ENCODE peak calls at places on chromosome 12, in eight cellular contexts. One of them, this sample, is unnamed.

GRCh38 chr12:109637341-109637740 is 63.7 kb downstream of the MVK start:
- DNase-seq in endothelial cell of umbilical vein: no peak
- DNase-seq in AG04450: no peak
- DNase-seq in brain microvascular endothelial cell: no peak
- DNase-seq in astrocyte: no peak
- DNase-seq in caudate nucleus: no peak
- DNase-seq in tibial artery: no peak
- DNase-seq in mammary epithelial cell: no peak
- DNase-seq in this sample: no peak

GRCh38 chr12:75694891-75695290 is 183.5 kb upstream of the KRR1 start:
- DNase-seq in endothelial cell of umbilical vein: no peak
- DNase-seq in AG04450: no peak
- DNase-seq in brain microvascular endothelial cell: peak
- DNase-seq in astrocyte: no peak
- DNase-seq in caudate nucleus: no peak
- DNase-seq in tibial artery: no peak
- DNase-seq in mammary epithelial cell: no peak
- DNase-seq in this sample: peak

GRCh38 chr12:13948631-13949030 is 32.8 kb downstream of the GRIN2B start:
- DNase-seq in endothelial cell of umbilical vein: no peak
- DNase-seq in AG04450: no peak
- DNase-seq in brain microvascular endothelial cell: no peak
- DNase-seq in astrocyte: no peak
- DNase-seq in caudate nucleus: no peak
- DNase-seq in tibial artery: no peak
- DNase-seq in mammary epithelial cell: no peak
- DNase-seq in this sample: no peak

GRCh38 chr12:71865166-71865713 is 25.7 kb downstream of the TBC1D15 start:
- DNase-seq in endothelial cell of umbilical vein: peak
- DNase-seq in AG04450: peak
- DNase-seq in brain microvascular endothelial cell: peak
- DNase-seq in astrocyte: peak
- DNase-seq in caudate nucleus: no peak
- DNase-seq in tibial artery: no peak
- DNase-seq in mammary epithelial cell: peak
- DNase-seq in this sample: peak

GRCh38 chr12:10716704-10717315 is 6.3 kb downstream of the YBX3 start:
- DNase-seq in endothelial cell of umbilical vein: peak
- DNase-seq in AG04450: peak
- DNase-seq in brain microvascular endothelial cell: peak
- DNase-seq in astrocyte: peak
- DNase-seq in caudate nucleus: no peak
- DNase-seq in tibial artery: peak
- DNase-seq in mammary epithelial cell: peak
- DNase-seq in this sample: peak

GRCh38 chr12:56121204-56121870 is 3.3 kb downstream of the ZC3H10 start:
- DNase-seq in endothelial cell of umbilical vein: no peak
- DNase-seq in AG04450: no peak
- DNase-seq in brain microvascular endothelial cell: no peak
- DNase-seq in astrocyte: no peak
- DNase-seq in caudate nucleus: no peak
- DNase-seq in tibial artery: no peak
- DNase-seq in mammary epithelial cell: no peak
- DNase-seq in this sample: no peak

GRCh38 chr12:126084480-126084879 is 1019.2 kb downstream of the AACS start:
- DNase-seq in endothelial cell of umbilical vein: no peak
- DNase-seq in AG04450: no peak
- DNase-seq in brain microvascular endothelial cell: no peak
- DNase-seq in astrocyte: peak
- DNase-seq in caudate nucleus: no peak
- DNase-seq in tibial artery: no peak
- DNase-seq in mammary epithelial cell: no peak
- DNase-seq in this sample: no peak

GRCh38 chr12:28130625-28131598 is 59.3 kb upstream of the CCDC91 start:
- DNase-seq in endothelial cell of umbilical vein: peak
- DNase-seq in AG04450: peak
- DNase-seq in brain microvascular endothelial cell: peak
- DNase-seq in astrocyte: peak
- DNase-seq in caudate nucleus: no peak
- DNase-seq in tibial artery: peak
- DNase-seq in mammary epithelial cell: peak
- DNase-seq in this sample: peak

GRCh38 chr12:120362516-120363273 is 6.3 kb downstream of the MSI1 start:
- DNase-seq in endothelial cell of umbilical vein: no peak
- DNase-seq in AG04450: no peak
- DNase-seq in brain microvascular endothelial cell: no peak
- DNase-seq in astrocyte: no peak
- DNase-seq in caudate nucleus: no peak
- DNase-seq in tibial artery: no peak
- DNase-seq in mammary epithelial cell: no peak
- DNase-seq in this sample: no peak

GRCh38 chr12:54039417-54040147 is 6.7 kb downstream of the HOXC5 start:
- DNase-seq in endothelial cell of umbilical vein: no peak
- DNase-seq in AG04450: no peak
- DNase-seq in brain microvascular endothelial cell: no peak
- DNase-seq in astrocyte: no peak
- DNase-seq in caudate nucleus: no peak
- DNase-seq in tibial artery: peak
- DNase-seq in mammary epithelial cell: no peak
- DNase-seq in this sample: no peak

GRCh38 chr12:79454338-79454777 is 236.4 kb downstream of the PAWR start:
- DNase-seq in endothelial cell of umbilical vein: peak
- DNase-seq in AG04450: peak
- DNase-seq in brain microvascular endothelial cell: peak
- DNase-seq in astrocyte: peak
- DNase-seq in caudate nucleus: no peak
- DNase-seq in tibial artery: no peak
- DNase-seq in mammary epithelial cell: peak
- DNase-seq in this sample: peak

GRCh38 chr12:94150483-94151225 is 2.3 kb downstream of the PLXNC1 start:
- DNase-seq in endothelial cell of umbilical vein: no peak
- DNase-seq in AG04450: no peak
- DNase-seq in brain microvascular endothelial cell: no peak
- DNase-seq in astrocyte: no peak
- DNase-seq in caudate nucleus: no peak
- DNase-seq in tibial artery: no peak
- DNase-seq in mammary epithelial cell: no peak
- DNase-seq in this sample: no peak

GRCh38 chr12:2034633-2035420 is 18.0 kb upstream of the CACNA1C start:
- DNase-seq in endothelial cell of umbilical vein: peak
- DNase-seq in AG04450: no peak
- DNase-seq in brain microvascular endothelial cell: peak
- DNase-seq in astrocyte: no peak
- DNase-seq in caudate nucleus: no peak
- DNase-seq in tibial artery: peak
- DNase-seq in mammary epithelial cell: peak
- DNase-seq in this sample: peak

GRCh38 chr12:67067453-67068203 is 201.5 kb upstream of the CAND1 start:
- DNase-seq in endothelial cell of umbilical vein: no peak
- DNase-seq in AG04450: no peak
- DNase-seq in brain microvascular endothelial cell: no peak
- DNase-seq in astrocyte: no peak
- DNase-seq in caudate nucleus: no peak
- DNase-seq in tibial artery: no peak
- DNase-seq in mammary epithelial cell: peak
- DNase-seq in this sample: no peak

GRCh38 chr12:124171231-124171985 is 123.5 kb upstream of the RFLNA start:
- DNase-seq in endothelial cell of umbilical vein: no peak
- DNase-seq in AG04450: no peak
- DNase-seq in brain microvascular endothelial cell: no peak
- DNase-seq in astrocyte: no peak
- DNase-seq in caudate nucleus: no peak
- DNase-seq in tibial artery: no peak
- DNase-seq in mammary epithelial cell: no peak
- DNase-seq in this sample: no peak

GRCh38 chr12:118061876-118062791 is 1.2 kb upstream of the WSB2 start:
- DNase-seq in endothelial cell of umbilical vein: peak
- DNase-seq in AG04450: no peak
- DNase-seq in brain microvascular endothelial cell: no peak
- DNase-seq in astrocyte: peak
- DNase-seq in caudate nucleus: no peak
- DNase-seq in tibial artery: peak
- DNase-seq in mammary epithelial cell: peak
- DNase-seq in this sample: peak

GRCh38 chr12:76554411-76555225 is 5.0 kb downstream of the OSBPL8 start:
- DNase-seq in endothelial cell of umbilical vein: no peak
- DNase-seq in AG04450: no peak
- DNase-seq in brain microvascular endothelial cell: no peak
- DNase-seq in astrocyte: no peak
- DNase-seq in caudate nucleus: no peak
- DNase-seq in tibial artery: no peak
- DNase-seq in mammary epithelial cell: no peak
- DNase-seq in this sample: no peak

GRCh38 chr12:96177013-96177412 is 17.2 kb upstream of the ELK3 start:
- DNase-seq in endothelial cell of umbilical vein: peak
- DNase-seq in AG04450: no peak
- DNase-seq in brain microvascular endothelial cell: peak
- DNase-seq in astrocyte: peak
- DNase-seq in caudate nucleus: no peak
- DNase-seq in tibial artery: no peak
- DNase-seq in mammary epithelial cell: peak
- DNase-seq in this sample: peak

DNA sequence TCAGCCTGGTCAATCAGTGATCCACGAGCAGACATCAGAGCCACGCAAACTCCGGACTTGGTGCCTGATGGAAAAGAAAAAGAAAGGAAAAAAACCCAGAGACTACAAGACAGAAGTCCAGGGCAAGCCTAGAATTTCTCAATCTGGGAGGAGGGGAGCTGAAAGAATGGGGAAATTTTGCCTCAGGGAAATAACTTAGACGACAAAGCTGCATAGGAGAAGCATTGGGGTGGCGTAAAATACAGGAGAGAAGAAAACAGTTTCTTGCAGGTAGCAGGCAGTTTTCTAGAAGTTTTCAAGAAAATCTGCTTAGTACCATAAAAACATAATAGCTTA is 2.6 kb upstream of the SLC11A2 start:
- DNase-seq in endothelial cell of umbilical vein: no peak
- DNase-seq in AG04450: no peak
- DNase-seq in brain microvascular endothelial cell: no peak
- DNase-seq in astrocyte: no peak
- DNase-seq in caudate nucleus: no peak
- DNase-seq in tibial artery: no peak
- DNase-seq in mammary epithelial cell: peak
- DNase-seq in this sample: no peak
- H3K27ac ChIP-seq in endothelial cell of umbilical vein: no peak
- H3K27ac ChIP-seq in AG04450: no peak
- H3K27ac ChIP-seq in brain microvascular endothelial cell: no peak
- H3K27ac ChIP-seq in astrocyte: no peak
- H3K27ac ChIP-seq in caudate nucleus: no peak
- H3K27ac ChIP-seq in tibial artery: no peak
- H3K27ac ChIP-seq in mammary epithelial cell: peak
- H3K27ac ChIP-seq in this sample: peak

DNA sequence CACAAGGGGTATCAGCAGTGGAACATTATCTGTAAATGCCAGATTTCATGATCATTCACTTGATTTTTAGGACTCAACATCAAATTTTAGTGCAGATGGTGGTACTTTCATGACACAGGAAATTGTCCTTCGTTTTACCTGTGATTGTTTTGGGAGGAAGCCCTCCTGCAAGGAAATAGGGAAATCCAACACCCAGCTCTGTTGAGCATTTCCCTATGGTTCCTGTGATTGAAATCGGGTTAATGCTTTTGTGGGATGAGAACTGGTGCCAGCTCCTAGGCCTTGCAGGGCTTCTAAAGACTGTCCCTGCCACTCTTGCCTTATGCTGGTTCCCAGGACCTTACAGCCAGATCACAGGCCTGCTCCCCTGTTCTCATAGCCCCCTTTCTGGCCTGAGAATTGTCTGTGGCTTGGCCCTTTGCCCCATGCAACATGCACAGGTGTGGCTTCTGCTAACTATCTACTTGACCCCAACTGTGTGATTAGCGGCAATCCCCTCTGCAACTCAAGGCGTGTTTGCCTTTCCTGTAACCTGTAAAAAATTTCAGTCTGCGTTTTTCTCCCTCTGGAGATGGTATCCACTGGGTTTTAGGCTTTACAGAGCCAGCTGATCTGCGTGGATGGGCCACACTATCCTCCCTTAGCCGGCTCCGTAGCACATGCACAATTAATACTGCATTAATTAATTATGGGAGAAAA is 112.5 kb downstream of the ETV6 start:
- DNase-seq in endothelial cell of umbilical vein: no peak
- DNase-seq in AG04450: no peak
- DNase-seq in brain microvascular endothelial cell: no peak
- DNase-seq in astrocyte: no peak
- DNase-seq in caudate nucleus: no peak
- DNase-seq in tibial artery: no peak
- DNase-seq in mammary epithelial cell: no peak
- DNase-seq in this sample: no peak
- H3K27ac ChIP-seq in endothelial cell of umbilical vein: no peak
- H3K27ac ChIP-seq in AG04450: no peak
- H3K27ac ChIP-seq in brain microvascular endothelial cell: no peak
- H3K27ac ChIP-seq in astrocyte: peak
- H3K27ac ChIP-seq in caudate nucleus: no peak
- H3K27ac ChIP-seq in tibial artery: peak
- H3K27ac ChIP-seq in mammary epithelial cell: no peak
- H3K27ac ChIP-seq in this sample: no peak

DNA sequence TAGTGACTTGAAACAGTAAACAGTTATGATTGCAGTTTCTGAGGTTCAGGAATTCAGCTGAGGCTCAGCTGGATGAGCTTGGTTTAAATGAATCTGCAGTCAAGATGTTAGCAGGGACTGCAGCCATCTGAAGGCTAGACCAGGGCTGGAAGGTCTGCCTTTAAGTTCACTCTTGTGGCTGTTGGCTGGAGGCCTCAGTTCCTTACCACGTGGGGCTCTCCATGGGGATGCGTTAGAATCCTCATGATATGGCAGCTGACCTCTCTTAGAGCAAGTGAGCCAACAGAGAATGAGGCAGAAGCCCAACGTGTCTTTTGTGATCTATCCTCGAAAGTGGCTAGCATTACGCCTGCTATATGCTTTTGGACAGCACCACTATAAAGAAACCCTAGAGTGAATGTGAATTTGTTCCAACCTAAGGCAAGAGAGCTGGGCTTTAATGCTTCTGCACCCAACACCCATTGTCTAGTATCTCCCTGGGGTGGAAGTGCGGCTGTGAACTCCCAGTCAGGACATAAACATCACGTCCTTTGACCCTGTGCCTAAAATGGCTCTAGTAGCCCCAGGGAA is 26.1 kb downstream of the HSPB8 start:
- DNase-seq in endothelial cell of umbilical vein: no peak
- DNase-seq in AG04450: no peak
- DNase-seq in brain microvascular endothelial cell: no peak
- DNase-seq in astrocyte: no peak
- DNase-seq in caudate nucleus: no peak
- DNase-seq in tibial artery: no peak
- DNase-seq in mammary epithelial cell: no peak
- DNase-seq in this sample: no peak
- H3K27ac ChIP-seq in endothelial cell of umbilical vein: no peak
- H3K27ac ChIP-seq in AG04450: no peak
- H3K27ac ChIP-seq in brain microvascular endothelial cell: no peak
- H3K27ac ChIP-seq in astrocyte: no peak
- H3K27ac ChIP-seq in caudate nucleus: no peak
- H3K27ac ChIP-seq in tibial artery: no peak
- H3K27ac ChIP-seq in mammary epithelial cell: no peak
- H3K27ac ChIP-seq in this sample: no peak

DNA sequence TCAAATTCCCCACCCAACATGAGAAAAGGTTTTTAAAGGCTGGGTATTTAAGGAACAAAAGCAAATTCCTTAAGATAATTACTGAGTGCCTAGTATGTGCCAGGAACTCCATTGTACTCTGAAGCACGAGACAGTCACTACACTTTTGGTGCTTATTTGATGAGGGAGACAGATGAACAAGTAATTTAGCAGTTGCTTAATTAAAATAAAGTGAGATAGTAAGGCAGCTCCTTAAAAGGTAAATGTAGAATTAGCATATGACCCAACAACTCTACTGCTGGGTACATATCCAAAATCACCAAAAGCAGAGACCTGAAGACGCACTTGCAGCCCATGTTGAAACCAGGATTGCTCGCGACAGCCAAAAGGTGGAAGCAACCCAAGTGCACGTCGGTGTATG is 21.3 kb downstream of the POLE start:
- DNase-seq in endothelial cell of umbilical vein: no peak
- DNase-seq in AG04450: no peak
- DNase-seq in brain microvascular endothelial cell: no peak
- DNase-seq in astrocyte: no peak
- DNase-seq in caudate nucleus: no peak
- DNase-seq in tibial artery: no peak
- DNase-seq in mammary epithelial cell: no peak
- DNase-seq in this sample: no peak
- H3K27ac ChIP-seq in endothelial cell of umbilical vein: no peak
- H3K27ac ChIP-seq in AG04450: no peak
- H3K27ac ChIP-seq in brain microvascular endothelial cell: no peak
- H3K27ac ChIP-seq in astrocyte: no peak
- H3K27ac ChIP-seq in caudate nucleus: no peak
- H3K27ac ChIP-seq in tibial artery: no peak
- H3K27ac ChIP-seq in mammary epithelial cell: no peak
- H3K27ac ChIP-seq in this sample: no peak

This sample was measured in RWPE1.